ENCODE peak calls at places on chromosomes 2 and 18, in ten cellular contexts. U is K562; K is uterus; G is esophagus muscularis mucosa; N is cardiac muscle cell; T is upper lobe of right lung; H is adrenal gland; O is NT2/D1; L is effector memory CD4-positive, alpha-beta T cell; X is AG04450. W is an unnamed sample.
A peak's percentile ranks its signal among the peaks of the same experiment; 100 is the strongest.

GRCh38 chr18:35778850-35779634 is 193.4 kb upstream of the RMP24 start:
- DNase-seq in X (no peak), K (no peak), T (no peak), N (no peak), O (no peak), G (no peak), U (no peak), L (no peak), H (no peak), W (no peak)

GRCh38 chr2:112706170-112706664 is 14.6 kb upstream of the NT5DC4 start:
- DNase-seq in T (no peak), L (peak; percentile 38), N (peak; percentile 82), U (peak; percentile 93), G (no peak), X (no peak), H (no peak), K (no peak), O (no peak), W (no peak)

GRCh38 chr2:236352761-236353593 is 88.8 kb upstream of the ASB18 start:
- DNase-seq in U (peak; percentile 11), N (peak; percentile 47), K (no peak), L (no peak), G (no peak), X (no peak), T (no peak), O (no peak), H (no peak), W (no peak)

GRCh38 chr18:75131455-75132000 is 77.4 kb downstream of the PTGR3 start:
- DNase-seq in N (no peak), O (no peak), L (no peak), T (no peak), U (no peak), X (no peak), K (no peak), G (peak; percentile 78), H (no peak), W (no peak)

GRCh38 chr2:44680983-44681481 is 260.5 kb upstream of the SIX3 start:
- DNase-seq in K (no peak), O (no peak), X (no peak), U (no peak), N (no peak), L (no peak), T (no peak), H (no peak), G (no peak), W (no peak)

GRCh38 chr2:172021955-172022354 is 22.2 kb downstream of the METAP1D start:
- DNase-seq in U (no peak), K (no peak), L (no peak), X (no peak), O (no peak), T (no peak), H (no peak), N (peak; percentile 60), G (no peak), W (no peak)

GRCh38 chr18:21740474-21740723 is 193 bp upstream of the MIB1 start:
- DNase-seq in K (no peak), G (no peak), L (peak; percentile 97), T (peak; percentile 99), U (peak; percentile 96), X (no peak), O (no peak), H (peak; percentile 97), N (peak; percentile 98), W (peak; percentile 98)

GRCh38 chr2:10490806-10491291 is 42.7 kb upstream of the ODC1 start:
- DNase-seq in O (no peak), H (peak; percentile 0), X (no peak), L (no peak), G (no peak), K (no peak), N (no peak), U (no peak), T (no peak), W (no peak)

DNA sequence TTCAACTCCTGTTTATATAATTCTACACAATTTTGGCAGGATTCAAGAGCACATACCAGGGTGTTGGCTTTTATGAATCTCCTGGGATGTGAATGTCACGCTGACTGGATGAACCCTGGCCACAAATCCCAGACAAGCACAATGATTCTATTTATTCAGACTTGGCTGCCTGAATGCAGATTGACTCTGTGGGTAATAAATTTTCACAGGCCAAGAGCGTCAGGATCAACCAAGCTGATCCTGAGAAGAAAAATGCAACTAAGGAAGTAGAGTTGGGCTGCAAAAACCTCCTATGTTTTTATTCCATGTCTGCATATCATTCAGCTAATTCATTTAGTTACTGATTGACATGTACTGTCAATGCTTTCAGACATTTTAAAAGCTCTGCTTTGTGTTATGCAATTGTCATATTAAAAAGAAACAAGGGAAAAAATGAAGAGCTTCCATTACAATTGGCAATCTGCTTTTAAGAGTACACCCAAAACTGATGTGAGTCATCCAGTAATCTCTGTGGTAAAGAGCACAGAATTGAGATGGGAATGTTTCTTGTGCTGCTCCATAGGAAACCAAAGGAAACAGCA is 173.0 kb upstream of the REV1 start:
- DNase-seq in T (no peak), L (no peak), U (no peak), H (peak; percentile 35), O (no peak), N (peak; percentile 86), G (no peak), X (peak; percentile 82), K (peak; percentile 51), W (no peak)
- H3K9me3 ChIP-seq in T (no peaks in the 10 kb centered on the region), L (no peaks in the 10 kb centered on the region), U (no peaks in the 10 kb centered on the region), H (no peaks in the 10 kb centered on the region), O (no peaks in the 10 kb centered on the region), N (no peaks in the 10 kb centered on the region), G (no peaks in the 10 kb centered on the region), X (no peaks in the 10 kb centered on the region), K (no peaks in the 10 kb centered on the region), W (no peaks in the 10 kb centered on the region)

DNA sequence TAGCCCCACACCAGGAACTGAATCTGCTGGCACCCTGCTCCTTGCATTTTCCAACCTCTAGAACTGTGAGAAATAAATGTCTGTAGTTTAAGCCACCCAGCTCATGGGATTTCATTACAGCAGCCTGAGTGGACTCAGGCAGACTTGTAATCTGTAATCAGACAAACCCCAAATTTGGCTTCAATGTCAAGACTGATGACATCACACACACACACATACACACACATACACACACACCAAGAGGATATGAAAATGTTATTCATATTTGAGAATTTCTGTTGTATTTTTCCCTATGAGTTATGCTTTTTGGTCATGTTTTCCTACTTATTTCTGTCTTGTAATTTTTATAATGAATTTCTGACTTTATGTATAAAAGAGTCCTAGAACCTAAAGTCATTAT is 83.8 kb upstream of the GLI2 start:
- DNase-seq in L (no peak), U (no peak), K (no peak), G (no peak), X (no peak), H (no peak), N (no peak), O (no peak), T (no peak), W (no peak)
- H3K9me3 ChIP-seq in L (no peaks in the 10 kb centered on the region), U (peaks cover 7% of the 10 kb centered on the region), K (no peaks in the 10 kb centered on the region), G (peaks cover 27% of the 10 kb centered on the region), X (peaks cover 42% of the 10 kb centered on the region), H (no peaks in the 10 kb centered on the region), N (no peaks in the 10 kb centered on the region), O (peaks cover 38% of the 10 kb centered on the region), T (peaks cover 7% of the 10 kb centered on the region), W (no peaks in the 10 kb centered on the region)

GRCh38 chr2:13351068-13351467 is 634.3 kb downstream of the TRIB2 start:
- DNase-seq in X (no peak), G (no peak), O (no peak), N (no peak), T (no peak), L (no peak), H (no peak), U (no peak), K (no peak), W (no peak)

DNA sequence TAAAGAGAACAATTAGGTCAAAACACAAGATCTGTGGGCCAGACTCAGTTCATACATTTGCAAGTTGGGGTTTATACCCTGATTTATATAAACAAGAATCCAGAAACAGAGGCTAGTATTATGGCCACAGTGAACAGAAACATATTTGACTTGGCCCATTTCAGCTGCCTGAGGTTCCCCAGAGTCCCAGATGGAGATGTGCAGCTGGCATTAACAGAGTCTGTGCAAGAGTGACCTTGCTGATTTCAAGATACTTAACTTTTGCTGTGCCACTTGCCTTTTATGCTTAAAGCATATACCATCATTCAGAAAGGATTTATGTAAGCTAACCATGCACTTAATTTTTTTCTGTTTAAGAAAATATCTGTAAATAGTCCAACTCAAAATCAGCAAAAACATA is 636.3 kb downstream of the TRIB2 start:
- DNase-seq in T (no peak), K (no peak), O (no peak), L (no peak), X (no peak), H (no peak), U (no peak), N (no peak), G (no peak), W (no peak)
- H3K9me3 ChIP-seq in T (no peaks in the 10 kb centered on the region), K (no peaks in the 10 kb centered on the region), O (no peaks in the 10 kb centered on the region), L (no peaks in the 10 kb centered on the region), X (peaks cover 13% of the 10 kb centered on the region), H (no peaks in the 10 kb centered on the region), U (peaks cover 2% of the 10 kb centered on the region), N (no peaks in the 10 kb centered on the region), G (no peaks in the 10 kb centered on the region), W (no peaks in the 10 kb centered on the region)

GRCh38 chr2:176107731-176108181 is 676 bp downstream of the HOXD11 start:
- DNase-seq in K (peak; percentile 45), O (no peak), G (no peak), T (no peak), H (no peak), N (no peak), L (no peak), X (no peak), U (no peak), W (no peak)

GRCh38 chr2:176105078-176105726 is 1.9 kb upstream of the HOXD11 start:
- DNase-seq in U (no peak), T (no peak), L (no peak), N (no peak), H (no peak), K (no peak), X (no peak), O (no peak), G (no peak), W (no peak)

GRCh38 chr2:176106636-176107539 is at the start of gene HOXD11:
- DNase-seq in O (no peak), H (no peak), G (no peak), X (no peak), U (no peak), N (peak; percentile 28), L (no peak), K (peak; percentile 80), T (no peak), W (no peak)

GRCh38 chr2:176104338-176105077 is 2.6 kb upstream of the HOXD11 start:
- DNase-seq in O (no peak), T (no peak), U (no peak), H (peak; percentile 82), X (no peak), N (no peak), L (no peak), K (peak; percentile 60), G (no peak), W (no peak)

DNA sequence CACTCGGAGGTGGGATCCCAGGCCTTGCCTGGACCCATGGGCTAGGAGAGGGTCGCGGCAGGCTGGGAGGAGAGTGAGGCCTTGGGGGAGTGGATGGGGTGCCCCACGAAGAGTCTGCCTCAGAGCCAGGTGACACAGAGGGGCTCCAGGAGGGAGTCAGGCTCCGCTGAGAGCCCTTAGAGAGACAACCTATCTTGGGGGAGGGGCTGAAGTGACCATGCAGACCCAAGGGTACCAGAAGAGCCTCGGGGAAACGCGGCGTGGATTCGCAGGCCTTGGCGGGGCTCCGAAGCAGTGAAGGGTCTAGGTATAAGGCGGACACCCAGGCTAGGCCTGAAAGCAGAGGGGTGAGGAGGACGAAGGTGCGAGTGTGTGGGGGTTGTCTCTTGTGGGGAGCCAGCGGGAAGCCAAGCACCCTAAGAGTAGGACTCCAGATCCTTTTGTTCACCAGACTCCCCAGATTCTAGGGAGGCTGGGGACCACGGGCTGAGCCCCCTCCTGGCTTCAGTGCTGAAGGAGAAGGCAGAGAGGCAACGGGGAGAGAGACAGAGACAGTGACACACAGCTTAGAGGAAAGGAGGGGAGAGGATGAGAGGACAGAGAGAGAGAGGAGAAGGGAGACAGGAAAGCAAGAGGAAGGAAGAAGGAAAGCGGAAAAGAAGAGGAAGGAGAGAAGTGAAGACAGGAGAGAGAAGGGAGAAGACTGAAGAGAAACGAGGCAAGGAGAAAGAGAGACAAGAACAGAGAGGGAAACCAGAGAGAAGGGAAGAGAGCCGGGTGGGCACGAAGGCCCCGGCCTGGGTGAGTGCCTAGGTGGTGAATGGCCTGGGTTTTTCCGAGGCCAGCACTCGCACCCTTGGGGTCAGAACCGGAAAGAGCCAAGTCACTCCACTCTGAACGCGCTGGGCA is 1.1 kb upstream of the HOXD11 start:
- DNase-seq in U (no peak), L (no peak), K (no peak), X (no peak), G (no peak), H (no peak), T (no peak), O (no peak), N (no peak), W (no peak)
- H3K9me3 ChIP-seq in U (no peaks in the 10 kb centered on the region), L (no peaks in the 10 kb centered on the region), K (no peaks in the 10 kb centered on the region), X (peaks cover 6% of the 10 kb centered on the region), G (no peaks in the 10 kb centered on the region), H (no peaks in the 10 kb centered on the region), T (no peaks in the 10 kb centered on the region), O (peaks cover 10% of the 10 kb centered on the region), N (no peaks in the 10 kb centered on the region), W (peaks cover 8% of the 10 kb centered on the region)

W was measured in T-helper 17 cell.